ENCODE peak calls at places on chromosomes 7 and 10, in six cellular contexts. One of them, this sample, is unnamed.

GRCh38 chr10:70130878-70131559 is 1.6 kb downstream of the AIFM2 start:
- DNase-seq in psoas muscle: peak; percentile 71
- DNase-seq in heart left ventricle: no peak
- DNase-seq in body of pancreas: no peak
- DNase-seq in aorta: peak; percentile 43
- DNase-seq in A549: peak; percentile 62
- DNase-seq in this sample: peak; percentile 39

GRCh38 chr10:90317172-90317571 is 540.7 kb downstream of the HTR7 start:
- DNase-seq in psoas muscle: no peak
- DNase-seq in heart left ventricle: no peak
- DNase-seq in body of pancreas: no peak
- DNase-seq in aorta: no peak
- DNase-seq in A549: no peak
- DNase-seq in this sample: no peak

GRCh38 chr10:93458821-93459257 is 23.3 kb downstream of the MYOF start:
- DNase-seq in psoas muscle: peak; percentile 71
- DNase-seq in heart left ventricle: peak; percentile 68
- DNase-seq in body of pancreas: peak; percentile 48
- DNase-seq in aorta: peak; percentile 91
- DNase-seq in A549: peak; percentile 99
- DNase-seq in this sample: peak; percentile 79

GRCh38 chr7:28931565-28931964 is 26.6 kb downstream of the TRIL start:
- DNase-seq in psoas muscle: no peak
- DNase-seq in heart left ventricle: no peak
- DNase-seq in body of pancreas: no peak
- DNase-seq in aorta: no peak
- DNase-seq in A549: no peak
- DNase-seq in this sample: no peak

GRCh38 chr7:101210143-101210542 is 7.2 kb downstream of the PLOD3 start:
- DNase-seq in psoas muscle: no peak
- DNase-seq in heart left ventricle: no peak
- DNase-seq in body of pancreas: no peak
- DNase-seq in aorta: no peak
- DNase-seq in A549: no peak
- DNase-seq in this sample: peak; percentile 33

GRCh38 chr10:8035641-8036520 is 18.6 kb upstream of the GATA3 start:
- DNase-seq in psoas muscle: no peak
- DNase-seq in heart left ventricle: no peak
- DNase-seq in body of pancreas: no peak
- DNase-seq in aorta: no peak
- DNase-seq in A549: no peak
- DNase-seq in this sample: no peak

GRCh38 chr7:6121141-6121540 is 90.0 kb downstream of the ANKRD61 start:
- DNase-seq in psoas muscle: no peak
- DNase-seq in heart left ventricle: no peak
- DNase-seq in body of pancreas: no peak
- DNase-seq in aorta: no peak
- DNase-seq in A549: peak; percentile 39
- DNase-seq in this sample: no peak

GRCh38 chr10:13741438-13741837 is 154.7 kb downstream of the PRPF18 start:
- DNase-seq in psoas muscle: no peak
- DNase-seq in heart left ventricle: no peak
- DNase-seq in body of pancreas: no peak
- DNase-seq in aorta: no peak
- DNase-seq in A549: no peak
- DNase-seq in this sample: no peak

GRCh38 chr7:24831240-24831639 is 74.0 kb upstream of the GSDME start:
- DNase-seq in psoas muscle: no peak
- DNase-seq in heart left ventricle: no peak
- DNase-seq in body of pancreas: no peak
- DNase-seq in aorta: no peak
- DNase-seq in A549: no peak
- DNase-seq in this sample: no peak

GRCh38 chr10:7410306-7410799 is 481 bp downstream of the SFMBT2 start:
- DNase-seq in psoas muscle: no peak
- DNase-seq in heart left ventricle: no peak
- DNase-seq in body of pancreas: no peak
- DNase-seq in aorta: peak; percentile 54
- DNase-seq in A549: no peak
- DNase-seq in this sample: peak; percentile 24

GRCh38 chr10:111063471-111063870 is 13.4 kb upstream of the ADRA2A start:
- DNase-seq in psoas muscle: no peak
- DNase-seq in heart left ventricle: no peak
- DNase-seq in body of pancreas: no peak
- DNase-seq in aorta: no peak
- DNase-seq in A549: no peak
- DNase-seq in this sample: no peak

GRCh38 chr10:91185239-91185875 is 35.1 kb upstream of the PCGF5 start:
- DNase-seq in psoas muscle: peak; percentile 58
- DNase-seq in heart left ventricle: no peak
- DNase-seq in body of pancreas: no peak
- DNase-seq in aorta: peak; percentile 66
- DNase-seq in A549: peak; percentile 48
- DNase-seq in this sample: no peak

GRCh38 chr7:332646-333398 is 42.9 kb downstream of the FOXL3 start:
- DNase-seq in psoas muscle: peak; percentile 89
- DNase-seq in heart left ventricle: peak; percentile 76
- DNase-seq in body of pancreas: peak; percentile 90
- DNase-seq in aorta: peak; percentile 88
- DNase-seq in A549: peak; percentile 76
- DNase-seq in this sample: peak; percentile 93

GRCh38 chr10:49569031-49569765 is 30.3 kb upstream of the ERCC6 start:
- DNase-seq in psoas muscle: no peak
- DNase-seq in heart left ventricle: no peak
- DNase-seq in body of pancreas: no peak
- DNase-seq in aorta: no peak
- DNase-seq in A549: no peak
- DNase-seq in this sample: no peak

GRCh38 chr10:86953747-86954680 is 3.4 kb downstream of the MMRN2 start:
- DNase-seq in psoas muscle: peak; percentile 73
- DNase-seq in heart left ventricle: peak; percentile 86
- DNase-seq in body of pancreas: no peak
- DNase-seq in aorta: peak; percentile 89
- DNase-seq in A549: no peak
- DNase-seq in this sample: peak; percentile 90

GRCh38 chr10:69360485-69361302 is 56.0 kb downstream of the TACR2 start:
- DNase-seq in psoas muscle: peak; percentile 90
- DNase-seq in heart left ventricle: peak; percentile 68
- DNase-seq in body of pancreas: peak; percentile 87
- DNase-seq in aorta: peak; percentile 85
- DNase-seq in A549: peak; percentile 83
- DNase-seq in this sample: peak; percentile 80

GRCh38 chr7:105621617-105622016 is 40.3 kb upstream of the EFCAB10 start:
- DNase-seq in psoas muscle: peak; percentile 65
- DNase-seq in heart left ventricle: peak; percentile 49
- DNase-seq in body of pancreas: no peak
- DNase-seq in aorta: peak; percentile 58
- DNase-seq in A549: no peak
- DNase-seq in this sample: peak; percentile 84

GRCh38 chr10:78540355-78541076 is 506.9 kb downstream of the RPS24 start:
- DNase-seq in psoas muscle: no peak
- DNase-seq in heart left ventricle: no peak
- DNase-seq in body of pancreas: no peak
- DNase-seq in aorta: no peak
- DNase-seq in A549: no peak
- DNase-seq in this sample: no peak

GRCh38 chr10:88207121-88207546 is 343.7 kb downstream of the PTEN start:
- DNase-seq in psoas muscle: no peak
- DNase-seq in heart left ventricle: no peak
- DNase-seq in body of pancreas: no peak
- DNase-seq in aorta: no peak
- DNase-seq in A549: no peak
- DNase-seq in this sample: no peak

GRCh38 chr10:120963053-120963533 is 111.9 kb downstream of the WDR11 start:
- DNase-seq in psoas muscle: no peak
- DNase-seq in heart left ventricle: no peak
- DNase-seq in body of pancreas: no peak
- DNase-seq in aorta: no peak
- DNase-seq in A549: no peak
- DNase-seq in this sample: no peak

GRCh38 chr10:97116534-97117162 is 69.1 kb downstream of the SLIT1 start:
- DNase-seq in psoas muscle: no peak
- DNase-seq in heart left ventricle: no peak
- DNase-seq in body of pancreas: no peak
- DNase-seq in aorta: no peak
- DNase-seq in A549: no peak
- DNase-seq in this sample: no peak

GRCh38 chr10:108901766-108902365 is 1021.4 kb downstream of the XPNPEP1 start:
- DNase-seq in psoas muscle: no peak
- DNase-seq in heart left ventricle: no peak
- DNase-seq in body of pancreas: no peak
- DNase-seq in aorta: no peak
- DNase-seq in A549: no peak
- DNase-seq in this sample: no peak

GRCh38 chr10:89301721-89302445 is at the start of gene IFIT2:
- DNase-seq in psoas muscle: no peak
- DNase-seq in heart left ventricle: peak; percentile 38
- DNase-seq in body of pancreas: peak; percentile 30
- DNase-seq in aorta: peak; percentile 55
- DNase-seq in A549: peak; percentile 37
- DNase-seq in this sample: no peak

GRCh38 chr10:34666008-34666700 is 148.9 kb downstream of the PARD3 start:
- DNase-seq in psoas muscle: no peak
- DNase-seq in heart left ventricle: peak; percentile 36
- DNase-seq in body of pancreas: peak; percentile 42
- DNase-seq in aorta: no peak
- DNase-seq in A549: peak; percentile 93
- DNase-seq in this sample: no peak

GRCh38 chr10:122639801-122640200 is 59.8 kb downstream of the C10orf120 start:
- DNase-seq in psoas muscle: no peak
- DNase-seq in heart left ventricle: no peak
- DNase-seq in body of pancreas: no peak
- DNase-seq in aorta: no peak
- DNase-seq in A549: no peak
- DNase-seq in this sample: no peak

GRCh38 chr10:7853892-7854289 is 35.6 kb downstream of the TAF3 start:
- DNase-seq in psoas muscle: no peak
- DNase-seq in heart left ventricle: no peak
- DNase-seq in body of pancreas: no peak
- DNase-seq in aorta: no peak
- DNase-seq in A549: no peak
- DNase-seq in this sample: no peak

GRCh38 chr7:16091951-16092350 is 329.4 kb downstream of the CRPPA start:
- DNase-seq in psoas muscle: no peak
- DNase-seq in heart left ventricle: no peak
- DNase-seq in body of pancreas: no peak
- DNase-seq in aorta: no peak
- DNase-seq in A549: no peak
- DNase-seq in this sample: no peak

DNA sequence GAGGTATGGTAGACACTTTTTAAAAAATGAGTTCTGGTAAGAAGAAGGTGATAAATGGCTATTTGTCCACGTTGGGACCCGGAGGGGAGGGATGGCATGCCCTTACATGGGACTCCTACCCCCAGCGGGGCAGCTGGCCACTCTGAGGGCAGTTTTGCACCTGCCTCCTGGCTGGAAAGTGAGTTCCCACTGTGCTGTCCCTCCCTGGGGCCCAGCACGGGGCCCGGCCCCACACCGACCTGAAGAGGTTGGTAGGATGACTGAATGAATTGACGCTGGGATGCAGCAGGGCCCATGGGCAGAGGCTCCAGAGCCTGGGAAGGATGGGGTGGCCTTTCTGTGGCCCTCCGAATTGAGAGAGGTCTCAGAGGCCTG is 592 bp upstream of the AEBP1 start:
- DNase-seq in psoas muscle: no peak
- DNase-seq in heart left ventricle: no peak
- DNase-seq in body of pancreas: no peak
- DNase-seq in aorta: peak; percentile 48
- DNase-seq in A549: no peak
- DNase-seq in this sample: peak; percentile 59
- H3K4me3 ChIP-seq in psoas muscle: no peak overlapping the region
- H3K4me3 ChIP-seq in heart left ventricle: peak overlapping the region; percentile 65
- H3K4me3 ChIP-seq in body of pancreas: no peak overlapping the region
- H3K4me3 ChIP-seq in aorta: no peak overlapping the region
- H3K4me3 ChIP-seq in A549: no peak overlapping the region
- H3K4me3 ChIP-seq in this sample: no peak overlapping the region

GRCh38 chr10:683448-684071 is 5.9 kb downstream of the DIP2C start:
- DNase-seq in psoas muscle: peak; percentile 78
- DNase-seq in heart left ventricle: no peak
- DNase-seq in body of pancreas: no peak
- DNase-seq in aorta: peak; percentile 72
- DNase-seq in A549: peak; percentile 86
- DNase-seq in this sample: no peak
- H3K27ac ChIP-seq in psoas muscle: peak overlapping the region; percentile 80
- H3K27ac ChIP-seq in heart left ventricle: peak overlapping the region; percentile 4
- H3K27ac ChIP-seq in body of pancreas: no peak overlapping the region
- H3K27ac ChIP-seq in aorta: peak overlapping the region; percentile 49
- H3K27ac ChIP-seq in A549: peak overlapping the region; percentile 71
- H3K27ac ChIP-seq in this sample: no peak overlapping the region

GRCh38 chr10:60574388-60574787 is 184.7 kb upstream of the ANK3 start:
- DNase-seq in psoas muscle: no peak
- DNase-seq in heart left ventricle: no peak
- DNase-seq in body of pancreas: no peak
- DNase-seq in aorta: no peak
- DNase-seq in A549: no peak
- DNase-seq in this sample: no peak

GRCh38 chr10:60573342-60573741 is 183.7 kb upstream of the ANK3 start:
- DNase-seq in psoas muscle: no peak
- DNase-seq in heart left ventricle: no peak
- DNase-seq in body of pancreas: no peak
- DNase-seq in aorta: no peak
- DNase-seq in A549: no peak
- DNase-seq in this sample: no peak

GRCh38 chr10:60570941-60571340 is 181.3 kb upstream of the ANK3 start:
- DNase-seq in psoas muscle: no peak
- DNase-seq in heart left ventricle: no peak
- DNase-seq in body of pancreas: no peak
- DNase-seq in aorta: no peak
- DNase-seq in A549: no peak
- DNase-seq in this sample: no peak

GRCh38 chr10:60570272-60570865 is 180.7 kb upstream of the ANK3 start:
- DNase-seq in psoas muscle: no peak
- DNase-seq in heart left ventricle: no peak
- DNase-seq in body of pancreas: no peak
- DNase-seq in aorta: no peak
- DNase-seq in A549: no peak
- DNase-seq in this sample: no peak

GRCh38 chr10:60572511-60573194 is 183.0 kb upstream of the ANK3 start:
- DNase-seq in psoas muscle: no peak
- DNase-seq in heart left ventricle: peak; percentile 16
- DNase-seq in body of pancreas: peak; percentile 24
- DNase-seq in aorta: peak; percentile 48
- DNase-seq in A549: no peak
- DNase-seq in this sample: peak; percentile 21
- H3K4me3 ChIP-seq in psoas muscle: peak overlapping the region; percentile 61
- H3K4me3 ChIP-seq in heart left ventricle: peak overlapping the region; percentile 50
- H3K4me3 ChIP-seq in body of pancreas: no peak overlapping the region
- H3K4me3 ChIP-seq in aorta: peak overlapping the region; percentile 36
- H3K4me3 ChIP-seq in A549: peak overlapping the region; percentile 3
- H3K4me3 ChIP-seq in this sample: peak overlapping the region; percentile 70

DNA sequence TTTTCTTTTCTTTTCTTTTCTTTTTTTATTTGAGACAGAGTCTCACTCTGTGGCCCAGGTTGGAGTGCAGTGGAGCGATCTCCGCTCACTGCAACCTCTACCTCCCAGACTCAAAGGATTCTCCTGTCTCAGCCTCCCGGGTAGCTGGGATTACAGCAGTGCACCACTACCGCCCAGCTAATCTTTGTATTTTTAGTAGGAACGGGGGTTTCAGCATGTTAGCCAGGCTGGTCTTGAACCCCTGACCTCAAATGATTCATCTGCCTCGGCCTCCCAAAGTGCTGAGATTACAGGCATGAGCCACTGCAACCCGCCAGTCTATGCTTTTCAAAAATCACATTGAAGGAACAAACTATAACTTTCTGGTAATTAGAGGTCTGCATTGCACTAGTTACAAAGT is 2.4 kb downstream of the USP6NL start:
- DNase-seq in psoas muscle: no peak
- DNase-seq in heart left ventricle: no peak
- DNase-seq in body of pancreas: no peak
- DNase-seq in aorta: no peak
- DNase-seq in A549: no peak
- DNase-seq in this sample: no peak
- H3K27ac ChIP-seq in psoas muscle: no peak overlapping the region
- H3K27ac ChIP-seq in heart left ventricle: no peak overlapping the region
- H3K27ac ChIP-seq in body of pancreas: no peak overlapping the region
- H3K27ac ChIP-seq in aorta: no peak overlapping the region
- H3K27ac ChIP-seq in A549: no peak overlapping the region
- H3K27ac ChIP-seq in this sample: no peak overlapping the region

This sample was measured in right cardiac atrium.